ENCODE peak calls at places on chromosomes 11 and 22, in five cellular contexts. K is heart left ventricle, T is stomach, H is A549, C is IMR-90. N is an unnamed sample. For H3K4me1, the result is how much of the 10 kb centered on the place peaks cover.

GRCh38 chr11:61972112-61972795 is 4.8 kb upstream of the FTH1 start:
- DNase-seq in T (no peak), C (no peak), K (no peak), H (no peak), N (no peak)

GRCh38 chr22:37462983-37463382 is 23.2 kb downstream of the MFNG start:
- DNase-seq in C (peak), T (no peak), K (no peak), H (no peak), N (no peak)

GRCh38 chr11:17102447-17102846 is 25.0 kb upstream of the RPS13 start:
- DNase-seq in C (no peak), T (no peak), K (no peak), H (no peak), N (no peak)

GRCh38 chr11:100397401-100397800 is 289.7 kb upstream of the ARHGAP42 start:
- DNase-seq in H (no peak), T (no peak), C (no peak), K (no peak), N (no peak)

GRCh38 chr11:43905788-43906187 is 25.2 kb downstream of the ALKBH3 start:
- DNase-seq in K (peak), C (peak), T (no peak), H (no peak), N (peak)

GRCh38 chr11:17541330-17541885 is 2.8 kb downstream of the USH1C start:
- DNase-seq in K (no peak), T (no peak), C (no peak), H (no peak), N (no peak)

GRCh38 chr22:19423906-19424500 is 7.5 kb downstream of the HIRA start:
- DNase-seq in K (no peak), H (no peak), T (no peak), C (no peak), N (no peak)

GRCh38 chr11:68295271-68295670 is 17.1 kb upstream of the LRP5 start:
- DNase-seq in K (no peak), C (no peak), H (no peak), T (no peak), N (no peak)

GRCh38 chr11:109933126-109933525 is 160.1 kb upstream of the ZC3H12C start:
- DNase-seq in H (no peak), T (no peak), C (peak), K (no peak), N (no peak)

GRCh38 chr22:38850941-38851849 is 7.4 kb upstream of the NPTXR start:
- DNase-seq in H (peak), T (no peak), C (peak), K (no peak), N (peak)

GRCh38 chr11:3177931-3178330 is 12.8 kb upstream of the OSBPL5 start:
- DNase-seq in T (no peak), C (no peak), K (no peak), H (no peak), N (no peak)

GRCh38 chr11:100994966-100995365 is 134.6 kb downstream of the PGR start:
- DNase-seq in H (no peak), T (no peak), C (no peak), K (no peak), N (no peak)

GRCh38 chr11:120505801-120506425 is 5.6 kb upstream of the GRIK4 start:
- DNase-seq in H (no peak), C (no peak), K (no peak), T (no peak), N (no peak)

GRCh38 chr22:18032455-18033101 is 8.2 kb upstream of the MICAL3 start:
- DNase-seq in H (no peak), K (peak), T (no peak), C (peak), N (no peak)

GRCh38 chr11:94424662-94425061 is 23.4 kb upstream of the GPR83 start:
- DNase-seq in T (no peak), H (no peak), C (peak), K (no peak), N (no peak)

GRCh38 chr11:112448806-112449205 is 188.1 kb upstream of the PLET1 start:
- DNase-seq in C (no peak), T (no peak), K (no peak), H (no peak), N (no peak)

GRCh38 chr11:87035976-87036583 is 1.7 kb upstream of the TMEM135 start:
- DNase-seq in K (no peak), T (no peak), C (no peak), H (no peak), N (no peak)

GRCh38 chr22:40058265-40058664 is 63.5 kb downstream of the FAM83F start:
- DNase-seq in T (no peak), K (no peak), H (no peak), C (no peak), N (no peak)

GRCh38 chr11:112128483-112129121 is 35.3 kb downstream of the IL18 start:
- DNase-seq in C (peak), K (no peak), T (peak), H (peak), N (peak)

GRCh38 chr11:96664108-96664507 is 274.3 kb downstream of the JRKL start:
- DNase-seq in C (no peak), K (no peak), T (no peak), H (no peak), N (no peak)

GRCh38 chr11:125073616-125074483 is 10.7 kb downstream of the SLC37A2 start:
- DNase-seq in H (no peak), T (no peak), K (no peak), C (no peak), N (no peak)

GRCh38 chr11:67111261-67111660 is 7.8 kb upstream of the KDM2A start:
- DNase-seq in H (no peak), K (no peak), C (peak), T (no peak), N (no peak)

GRCh38 chr11:23021287-23021863 is 161.1 kb upstream of the CCDC179 start:
- DNase-seq in H (peak), C (peak), T (peak), K (no peak), N (peak)

GRCh38 chr11:75140269-75141138 is 10.4 kb upstream of the SLCO2B1 start:
- DNase-seq in T (peak), C (peak), K (peak), H (peak), N (peak)

GRCh38 chr11:62033191-62034044 is 66.0 kb upstream of the FTH1 start:
- DNase-seq in C (no peak), T (no peak), H (no peak), K (no peak), N (no peak)

GRCh38 chr11:125128450-125128849 is 17.0 kb upstream of the TMEM218 start:
- DNase-seq in H (no peak), K (no peak), T (no peak), C (peak), N (no peak)

DNA sequence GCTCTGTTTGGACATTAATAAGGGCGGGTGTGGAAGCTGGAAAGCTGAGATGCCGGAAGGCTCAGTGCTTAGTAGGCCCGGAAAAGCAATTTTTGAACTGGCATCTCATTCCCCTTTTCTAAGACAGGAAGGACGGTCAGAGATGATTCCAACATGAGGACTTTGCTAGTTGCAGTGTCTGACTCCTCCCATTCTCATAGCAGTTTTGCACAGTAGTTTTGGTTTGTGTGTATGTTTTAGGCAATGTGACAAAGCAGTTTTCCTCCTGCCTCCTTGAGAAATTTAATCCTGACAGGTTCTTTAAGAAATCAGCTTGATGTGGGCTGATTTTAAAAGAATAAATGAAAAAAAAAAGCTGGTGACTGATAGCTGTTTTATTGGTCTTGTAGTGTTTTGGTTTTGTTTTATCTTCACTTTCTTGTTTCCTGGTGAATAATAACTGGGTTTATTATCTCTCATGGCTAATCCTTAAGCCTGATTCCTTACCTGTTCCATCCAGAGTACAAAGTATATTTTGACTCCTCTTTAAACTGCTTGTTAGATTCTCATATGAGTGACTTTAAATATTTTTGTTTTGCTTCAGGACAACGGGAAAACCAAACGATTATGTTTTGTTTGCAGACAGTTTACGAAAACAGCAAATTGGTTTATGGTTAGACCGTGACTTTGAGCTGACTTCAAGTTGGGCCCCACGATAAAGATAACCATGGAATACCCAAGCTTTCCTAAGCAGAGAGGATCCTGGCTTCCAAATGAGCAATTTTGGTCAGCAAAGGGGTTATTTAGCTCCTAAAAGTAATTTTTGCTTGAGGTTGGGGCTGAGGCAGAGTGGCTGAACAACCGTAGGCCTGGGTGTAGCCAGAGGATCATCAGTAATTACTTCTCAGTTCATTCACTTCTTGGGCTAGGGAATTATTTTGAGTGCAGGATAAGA is 3.4 kb downstream of the PTPRJ start:
- DNase-seq in T (no peak), C (peak), K (no peak), H (no peak), N (no peak)
- H3K4me1 ChIP-seq in T (under half), C (under half), K (under half), H (half or more), N (under half)

DNA sequence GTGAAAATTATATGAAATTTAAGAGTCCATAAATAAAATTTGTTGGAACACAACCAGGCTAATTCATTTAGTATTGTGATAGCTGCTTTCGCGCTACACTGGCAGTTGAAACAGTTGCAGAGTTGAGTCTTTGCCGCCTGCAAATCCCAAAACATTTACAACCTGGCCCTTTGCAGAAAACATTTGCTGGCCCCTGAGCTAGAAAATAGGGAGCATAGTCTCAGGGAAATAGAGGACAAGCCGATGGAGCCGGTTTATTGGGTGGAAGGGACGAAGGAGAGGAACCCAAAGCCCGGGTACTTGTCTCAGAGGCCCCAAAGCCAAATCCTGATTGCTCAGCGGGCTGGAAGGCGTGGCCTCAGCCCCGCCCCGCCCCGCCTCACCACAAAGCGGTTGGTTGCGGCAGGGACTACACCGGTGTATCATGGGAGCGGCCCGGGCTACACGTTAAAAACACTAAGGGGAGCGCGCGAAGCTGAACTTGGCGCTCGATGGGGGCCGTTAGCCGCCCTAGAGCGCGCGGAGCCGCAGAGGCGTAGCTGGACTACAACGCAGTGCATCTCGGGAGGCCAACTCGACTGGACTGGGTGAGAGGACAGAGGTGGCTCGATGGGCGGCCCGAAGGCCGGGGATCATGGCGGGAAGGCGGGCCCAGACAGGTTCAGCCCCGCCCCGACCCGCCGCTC is 347 bp upstream of the SAC3D1 start:
- DNase-seq in T (peak), H (peak), C (peak), K (peak), N (peak)
- TF ChIP-seq POLR2A in T (no peak), H (peak), C (no peak), K (no peak), N (peak)

DNA sequence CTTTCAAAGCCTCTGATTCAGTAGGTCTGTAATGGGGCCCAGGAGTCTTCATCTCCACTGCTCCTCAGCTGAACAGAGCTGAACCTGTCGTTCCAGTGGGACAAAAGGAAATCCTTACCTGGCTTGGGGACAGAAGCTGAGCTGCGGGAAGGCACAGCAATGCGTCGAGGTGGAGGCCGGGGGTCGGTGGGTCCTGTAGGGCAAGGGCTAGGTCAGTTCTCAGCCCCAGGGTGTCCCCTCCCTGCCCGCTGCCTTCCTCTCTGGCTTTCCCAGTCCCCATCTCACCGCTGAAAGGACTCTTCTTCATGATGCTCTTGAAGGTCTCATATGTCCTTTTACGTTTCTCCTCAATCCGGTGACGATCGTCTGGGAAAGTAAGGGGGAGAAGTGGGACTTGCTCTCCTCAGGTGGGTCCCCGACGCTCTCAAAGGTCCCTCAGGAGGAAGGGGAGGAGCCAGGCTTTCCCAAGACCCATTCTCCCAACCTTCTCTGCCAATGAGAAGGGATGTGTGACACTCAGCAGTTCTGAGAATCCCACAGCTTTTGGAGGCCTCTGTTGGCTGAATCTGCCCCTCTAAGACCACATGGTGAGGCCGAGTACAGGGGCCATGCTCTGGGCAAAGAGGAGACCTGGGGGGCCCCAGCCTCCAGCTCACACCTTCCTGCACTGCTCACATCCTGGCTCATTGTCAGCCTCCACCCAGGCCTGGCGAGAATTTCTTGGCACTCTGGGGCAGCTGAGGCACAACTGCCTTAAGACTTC is 7.0 kb downstream of the RELA start:
- DNase-seq in T (no peak), C (no peak), K (peak), H (no peak), N (peak)
- H3K4me1 ChIP-seq in T (half or more), C (under half), K (under half), H (under half), N (under half)

DNA sequence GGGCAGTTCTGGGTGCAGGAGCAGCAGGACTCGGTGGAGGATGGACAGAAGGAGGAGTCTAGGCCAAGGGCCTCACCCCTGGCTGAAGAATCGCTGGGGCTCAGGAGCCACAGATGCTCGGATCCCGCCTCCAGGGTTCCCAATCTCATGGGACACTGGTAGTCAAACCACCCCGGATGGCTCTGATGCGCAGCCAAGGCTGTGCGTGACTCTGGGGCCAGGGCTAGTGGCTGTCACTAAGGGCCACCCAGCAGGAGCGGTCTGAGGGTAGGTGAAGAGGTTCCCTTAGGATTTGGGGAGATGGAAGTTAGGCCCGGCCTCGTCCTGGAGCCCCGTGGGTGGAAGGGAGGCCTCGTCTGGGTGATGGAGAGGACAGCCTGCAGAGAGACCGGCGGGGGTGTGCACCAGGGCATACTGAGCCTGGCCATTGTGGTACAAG is 300.6 kb downstream of the TBC1D22A start:
- DNase-seq in C (no peak), H (no peak), K (no peak), T (peak), N (no peak)
- TF ChIP-seq POLR2A in C (no peak), H (no peak), K (no peak), T (no peak), N (no peak)

GRCh38 chr22:42939451-42939881 is 75.5 kb downstream of the PACSIN2 start:
- DNase-seq in T (no peak), C (no peak), K (no peak), H (no peak), N (no peak)

GRCh38 chr22:42939941-42940653 is 74.9 kb downstream of the PACSIN2 start:
- DNase-seq in H (peak), C (peak), T (peak), K (peak), N (peak)

GRCh38 chr22:42937164-42937854 is 77.6 kb downstream of the PACSIN2 start:
- DNase-seq in T (peak), C (peak), K (no peak), H (peak), N (peak)

GRCh38 chr22:42938449-42938848 is 76.5 kb downstream of the PACSIN2 start:
- DNase-seq in C (no peak), K (no peak), T (no peak), H (no peak), N (no peak)

DNA sequence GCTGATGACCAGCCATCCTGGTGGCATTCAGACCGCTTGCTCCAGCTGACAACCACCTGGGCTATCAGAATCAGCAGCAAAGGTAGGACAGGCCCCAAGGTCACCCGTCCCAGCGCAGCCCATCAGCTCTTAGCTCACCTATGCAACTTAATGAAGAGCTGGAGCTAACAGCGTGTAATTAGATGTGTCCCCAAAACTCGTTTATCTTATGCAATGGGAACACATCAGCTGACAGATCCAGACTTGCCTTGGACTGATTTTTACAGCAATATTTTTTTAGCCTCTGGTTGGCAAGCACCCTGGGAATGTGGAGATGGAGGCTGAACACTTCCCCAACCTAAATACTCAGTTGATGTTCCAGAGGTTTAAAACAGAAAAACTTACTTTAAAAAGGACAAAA is 76.0 kb downstream of the PACSIN2 start:
- DNase-seq in H (no peak), C (no peak), K (no peak), T (no peak), N (no peak)
- H3K4me1 ChIP-seq in H (half or more), C (under half), K (half or more), T (half or more), N (half or more)

DNA sequence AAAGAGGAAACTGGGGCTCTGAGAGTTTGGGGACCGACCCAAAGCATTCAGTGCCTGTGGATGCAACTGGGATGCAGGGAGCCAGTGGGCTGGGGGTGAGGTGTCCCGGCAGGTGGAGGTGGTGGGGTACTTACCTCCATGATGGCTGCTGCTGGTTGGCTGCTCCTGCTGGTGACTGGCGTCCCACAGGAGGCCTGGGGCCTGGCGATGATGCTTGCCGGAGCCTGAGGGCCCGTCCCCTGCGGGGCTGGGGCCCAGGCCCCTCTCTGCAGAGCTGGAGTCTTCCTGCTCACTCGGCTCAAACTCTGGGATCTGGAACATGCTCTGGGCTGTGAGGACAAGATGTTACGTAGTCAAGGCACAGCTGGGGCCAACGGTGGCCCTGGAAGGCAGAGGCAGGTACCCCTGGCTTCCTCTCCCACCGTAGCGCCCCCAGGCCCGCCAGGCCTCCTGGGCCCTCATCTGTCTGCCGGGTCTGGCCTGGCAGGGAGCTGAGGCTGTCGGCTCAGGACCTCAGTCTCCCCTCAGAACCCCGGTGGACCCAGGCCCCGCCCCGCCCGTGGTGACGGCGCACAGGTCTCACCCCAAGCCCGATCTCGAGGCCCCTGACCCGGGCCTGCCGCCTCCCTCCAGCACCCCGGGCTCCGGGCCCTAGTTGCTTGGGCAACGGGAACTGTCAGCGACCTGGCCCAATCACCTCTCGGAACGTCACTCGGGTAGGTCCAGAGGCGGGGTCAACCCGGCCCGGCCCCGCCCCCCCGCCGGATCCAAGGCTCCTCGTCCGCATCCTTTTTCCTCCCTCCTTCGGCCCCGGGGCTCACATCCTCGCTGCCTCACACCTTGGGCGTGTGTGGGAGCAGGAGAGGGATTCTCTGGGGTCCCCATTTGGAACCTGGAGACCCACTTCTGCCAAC is at the start of gene BAD:
- DNase-seq in H (peak), K (peak), C (peak), T (peak), N (peak)
- TF ChIP-seq POLR2A in H (peak), K (no peak), C (peak), T (no peak), N (peak)

GRCh38 chr11:122202161-122202950 is 86.3 kb upstream of the BLID start:
- DNase-seq in K (peak), T (no peak), H (no peak), C (peak), N (no peak)
- H3K4me1 ChIP-seq in K (under half), T (under half), H (under half), C (under half), N (under half)

N was measured in adrenal gland.